ENCODE peak calls at places on chromosomes 16 and 17, in nine cellular contexts. D is GF-D8; H is WTC11; M is IMR-90; S is NCI-H460; L is endothelial cell; Y is EL; Q is stimulated activated CD4-positive, alpha-beta T cell treated with anti-CD3 and anti-CD28 coated beads, Interleukin-2, amount 100 ng/mL, for 48 hours; W is activated CD4-positive, alpha-beta T cell treated with anti-CD3 and anti-CD28 coated beads, Interleukin-2, amount 50 U/mL, for 1 hour. I is an unnamed sample.

GRCh38 chr16:69179255-69180010 is 7.5 kb upstream of the SNTB2 start:
- DNase-seq in D (peak; percentile 44), H (no peak), M (peak; percentile 84), S (no peak), L (no peak), Y (peak; percentile 88), Q (no peak), W (no peak), I (peak; percentile 86)

GRCh38 chr17:44777394-44778348 is 18.9 kb downstream of the ADAM11 start:
- DNase-seq in D (no peak), H (no peak), M (no peak), S (no peak), L (no peak), Y (no peak), Q (no peak), W (no peak), I (no peak)

GRCh38 chr16:50007744-50008143 is 17.3 kb upstream of the CNEP1R1 start:
- DNase-seq in D (no peak), H (no peak), M (no peak), S (no peak), L (no peak), Y (no peak), Q (no peak), W (no peak), I (no peak)

GRCh38 chr17:76969598-76970172 is 101.5 kb downstream of the MGAT5B start:
- DNase-seq in D (no peak), H (peak; percentile 75), M (no peak), S (no peak), L (peak; percentile 69), Y (peak; percentile 35), Q (no peak), W (no peak), I (no peak)

GRCh38 chr17:16377804-16378400 is 3.0 kb upstream of the UBB start:
- DNase-seq in D (no peak), H (no peak), M (peak; percentile 79), S (peak; percentile 35), L (no peak), Y (no peak), Q (no peak), W (no peak), I (no peak)

GRCh38 chr17:20242271-20242670 is 225.1 kb downstream of the LGALS9B start:
- DNase-seq in D (no peak), H (no peak), M (no peak), S (no peak), L (no peak), Y (no peak), Q (no peak), W (no peak), I (no peak)

GRCh38 chr16:87951550-87952538 is 610 bp downstream of the BANP start:
- DNase-seq in D (no peak), H (no peak), M (no peak), S (no peak), L (no peak), Y (no peak), Q (no peak), W (peak; percentile 34), I (no peak)

GRCh38 chr17:46851029-46851741 is at the start of gene WNT9B:
- DNase-seq in D (no peak), H (peak; percentile 80), M (no peak), S (no peak), L (peak; percentile 32), Y (no peak), Q (no peak), W (no peak), I (no peak)

GRCh38 chr16:88905563-88905962 is 39.1 kb upstream of the PABPN1L start:
- DNase-seq in D (no peak), H (peak; percentile 73), M (no peak), S (no peak), L (peak; percentile 41), Y (no peak), Q (no peak), W (peak; percentile 10), I (no peak)

GRCh38 chr16:2170080-2170479 is 14.5 kb downstream of the TRAF7 start:
- DNase-seq in D (no peak), H (no peak), M (no peak), S (no peak), L (peak; percentile 85), Y (no peak), Q (no peak), W (no peak), I (no peak)

GRCh38 chr17:41530062-41531048 is 2.2 kb upstream of the KRT19 start:
- DNase-seq in D (no peak), H (no peak), M (peak; percentile 93), S (peak; percentile 77), L (no peak), Y (peak; percentile 97), Q (no peak), W (no peak), I (peak; percentile 32)

GRCh38 chr16:31050280-31051030 is 17.1 kb downstream of the STX4 start:
- DNase-seq in D (no peak), H (no peak), M (no peak), S (no peak), L (no peak), Y (no peak), Q (no peak), W (no peak), I (no peak)

GRCh38 chr17:35865412-35866355 is 3.0 kb downstream of the HEATR9 start:
- DNase-seq in D (no peak), H (no peak), M (peak; percentile 61), S (no peak), L (no peak), Y (peak; percentile 53), Q (no peak), W (no peak), I (peak; percentile 23)

GRCh38 chr17:40536731-40537171 is 28.5 kb downstream of the CCR7 start:
- DNase-seq in D (no peak), H (no peak), M (peak; percentile 75), S (no peak), L (peak; percentile 51), Y (peak; percentile 55), Q (no peak), W (no peak), I (no peak)

GRCh38 chr17:46029627-46030026 is 30.6 kb downstream of the STH start:
- DNase-seq in D (no peak), H (no peak), M (no peak), S (no peak), L (no peak), Y (no peak), Q (no peak), W (no peak), I (no peak)

GRCh38 chr17:74296548-74296936 is 22.5 kb downstream of the DNAI2 start:
- DNase-seq in D (no peak), H (peak; percentile 56), M (peak; percentile 38), S (peak; percentile 49), L (peak; percentile 52), Y (peak; percentile 21), Q (no peak), W (peak; percentile 31), I (no peak)

GRCh38 chr17:47694818-47695663 is 1.1 kb downstream of the TBKBP1 start:
- DNase-seq in D (peak; percentile 73), H (no peak), M (peak; percentile 49), S (no peak), L (peak; percentile 37), Y (peak; percentile 43), Q (no peak), W (peak; percentile 31), I (no peak)

GRCh38 chr16:88510091-88510719 is 57.1 kb downstream of the ZFPM1 start:
- DNase-seq in D (no peak), H (no peak), M (no peak), S (no peak), L (no peak), Y (no peak), Q (no peak), W (no peak), I (peak; percentile 8)

GRCh38 chr16:7374614-7375174 is 42.0 kb downstream of the RBFOX1 start:
- DNase-seq in D (no peak), H (no peak), M (no peak), S (no peak), L (no peak), Y (no peak), Q (no peak), W (no peak), I (no peak)

GRCh38 chr16:87927195-87927562 is 9.2 kb downstream of the CA5A start:
- DNase-seq in D (no peak), H (peak; percentile 31), M (no peak), S (no peak), L (no peak), Y (no peak), Q (no peak), W (no peak), I (no peak)

I was measured in astrocyte of the cerebellum.